ENCODE peak calls at places on chromosomes 13 and 19, in five cellular contexts. X is mesenchymal stem cell, F is trophoblast cell, L is neuronal stem cell, H is H1. O is an unnamed sample.

GRCh38 chr19:30029721-30030510 is 87.9 kb downstream of the URI1 start:
- DNase-seq in X (no peak), F (peak; percentile 81), L (no peak), H (no peak), O (peak; percentile 56)

GRCh38 chr13:113488283-113488682 is 2.2 kb downstream of the DCUN1D2 start:
- DNase-seq in X (no peak), F (no peak), L (no peak), H (no peak), O (no peak)

GRCh38 chr19:39405930-39406655 is 554 bp upstream of the ZFP36 start:
- DNase-seq in X (peak; percentile 82), F (peak; percentile 27), L (no peak), H (no peak), O (no peak)

GRCh38 chr19:55638864-55639359 is 1.9 kb upstream of the ZNF580 start:
- DNase-seq in X (peak; percentile 63), F (peak; percentile 43), L (no peak), H (no peak), O (peak; percentile 21)

GRCh38 chr13:39054112-39054511 is 15.9 kb downstream of the NHLRC3 start:
- DNase-seq in X (no peak), F (no peak), L (no peak), H (no peak), O (no peak)

GRCh38 chr13:73933795-73934194 is 200.4 kb downstream of the KLF12 start:
- DNase-seq in X (no peak), F (no peak), L (no peak), H (no peak), O (no peak)

GRCh38 chr19:53670345-53670744 is 38.5 kb downstream of the DPRX start:
- DNase-seq in X (no peak), F (peak; percentile 98), L (no peak), H (no peak), O (no peak)

GRCh38 chr13:62110079-62110478 is 694.4 kb upstream of the PCDH20 start:
- DNase-seq in X (no peak), F (no peak), L (no peak), H (no peak), O (no peak)

GRCh38 chr13:66222926-66223325 is 1007.2 kb downstream of the PCDH9 start:
- DNase-seq in X (no peak), F (no peak), L (no peak), H (no peak), O (no peak)

GRCh38 chr19:54882758-54883157 is 8.7 kb downstream of the FCAR start:
- DNase-seq in X (no peak), F (peak; percentile 28), L (no peak), H (no peak), O (no peak)

GRCh38 chr19:53394522-53394973 is 401 bp upstream of the ZNF765 start:
- DNase-seq in X (peak; percentile 76), F (peak; percentile 89), L (no peak), H (no peak), O (peak; percentile 61)

GRCh38 chr13:23870356-23871146 is 18.6 kb downstream of the MIPEP start:
- DNase-seq in X (no peak), F (no peak), L (no peak), H (no peak), O (no peak)

GRCh38 chr19:46493236-46494114 is 2.2 kb downstream of the PNMA8B start:
- DNase-seq in X (no peak), F (no peak), L (no peak), H (no peak), O (no peak)

GRCh38 chr19:46490774-46491173 is 4.9 kb downstream of the PNMA8B start:
- DNase-seq in X (no peak), F (no peak), L (no peak), H (no peak), O (no peak)

GRCh38 chr19:46494115-46494935 is 1.3 kb downstream of the PNMA8B start:
- DNase-seq in X (no peak), F (no peak), L (no peak), H (no peak), O (no peak)

GRCh38 chr19:46491975-46492682 is 3.5 kb downstream of the PNMA8B start:
- DNase-seq in X (no peak), F (no peak), L (no peak), H (no peak), O (no peak)

DNA sequence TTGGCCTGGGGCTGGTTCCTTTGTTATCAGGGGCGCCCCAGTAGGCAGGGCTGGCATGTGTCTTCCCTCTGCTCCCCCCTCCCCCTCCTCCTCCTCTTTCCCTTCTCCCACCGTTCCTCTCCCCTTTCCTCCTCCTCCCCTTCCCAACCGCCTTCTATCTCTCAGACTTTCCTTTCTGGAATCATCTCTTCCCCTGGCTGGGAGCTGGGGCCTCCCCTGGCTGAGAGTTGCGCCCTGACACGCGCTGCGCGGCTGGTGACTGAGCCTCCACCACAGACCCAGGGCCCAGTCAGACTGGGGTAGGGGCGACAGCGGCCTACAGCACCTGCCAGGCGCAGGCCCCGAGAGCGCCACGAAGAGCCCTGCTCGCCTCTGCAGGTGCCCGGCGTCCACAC is 2.8 kb downstream of the PNMA8B start:
- DNase-seq in X (no peak), F (no peak), L (no peak), H (no peak), O (no peak)
- H3K14ac ChIP-seq in X (no peak overlapping the region), F (no peak overlapping the region), L (no peak overlapping the region), H (no peak overlapping the region), O (no peak overlapping the region)

GRCh38 chr19:7417671-7418324 is 69.1 kb downstream of the ARHGEF18 start:
- DNase-seq in X (peak; percentile 37), F (peak; percentile 33), L (no peak), H (no peak), O (peak; percentile 30)

GRCh38 chr19:7415163-7415856 is 66.6 kb downstream of the ARHGEF18 start:
- DNase-seq in X (peak; percentile 97), F (no peak), L (no peak), H (no peak), O (peak; percentile 86)

GRCh38 chr19:7415857-7416371 is 67.2 kb downstream of the ARHGEF18 start:
- DNase-seq in X (no peak), F (no peak), L (no peak), H (no peak), O (no peak)

GRCh38 chr19:7410946-7411345 is 62.2 kb downstream of the ARHGEF18 start:
- DNase-seq in X (no peak), F (no peak), L (no peak), H (no peak), O (no peak)

DNA sequence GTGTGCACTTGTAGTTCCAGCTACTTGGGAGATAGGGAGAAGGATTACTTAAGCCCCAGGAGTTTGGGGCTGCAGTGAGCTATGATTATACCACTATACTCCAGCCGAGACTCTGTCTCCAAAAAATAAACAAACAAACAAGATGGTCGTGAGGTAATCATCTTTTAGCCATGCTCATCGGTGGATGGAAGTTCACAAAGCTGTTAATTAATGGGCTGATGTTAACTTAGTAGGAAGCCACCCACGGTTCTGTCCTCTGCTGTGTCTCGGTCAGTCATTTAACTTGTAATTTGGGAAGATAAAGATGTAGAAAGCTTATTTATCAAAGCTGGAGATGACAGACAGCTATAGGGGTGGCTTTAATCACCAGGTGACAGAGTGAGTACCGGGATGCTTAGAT is 64.9 kb downstream of the ARHGEF18 start:
- DNase-seq in X (no peak), F (no peak), L (no peak), H (no peak), O (no peak)
- H3K14ac ChIP-seq in X (no peak overlapping the region), F (no peak overlapping the region), L (no peak overlapping the region), H (no peak overlapping the region), O (no peak overlapping the region)

GRCh38 chr19:37905936-37906867 is at the start of gene WDR87:
- DNase-seq in X (no peak), F (peak; percentile 82), L (peak; percentile 90), H (peak; percentile 87), O (no peak)

GRCh38 chr19:37907735-37908066 is 693 bp downstream of the SIPA1L3 start:
- DNase-seq in X (no peak), F (no peak), L (no peak), H (no peak), O (no peak)

GRCh38 chr19:37909661-37910199 is 2.7 kb downstream of the SIPA1L3 start:
- DNase-seq in X (no peak), F (no peak), L (no peak), H (no peak), O (no peak)

GRCh38 chr19:37903096-37903495 is 3.3 kb downstream of the WDR87 start:
- DNase-seq in X (no peak), F (peak; percentile 19), L (no peak), H (no peak), O (no peak)

DNA sequence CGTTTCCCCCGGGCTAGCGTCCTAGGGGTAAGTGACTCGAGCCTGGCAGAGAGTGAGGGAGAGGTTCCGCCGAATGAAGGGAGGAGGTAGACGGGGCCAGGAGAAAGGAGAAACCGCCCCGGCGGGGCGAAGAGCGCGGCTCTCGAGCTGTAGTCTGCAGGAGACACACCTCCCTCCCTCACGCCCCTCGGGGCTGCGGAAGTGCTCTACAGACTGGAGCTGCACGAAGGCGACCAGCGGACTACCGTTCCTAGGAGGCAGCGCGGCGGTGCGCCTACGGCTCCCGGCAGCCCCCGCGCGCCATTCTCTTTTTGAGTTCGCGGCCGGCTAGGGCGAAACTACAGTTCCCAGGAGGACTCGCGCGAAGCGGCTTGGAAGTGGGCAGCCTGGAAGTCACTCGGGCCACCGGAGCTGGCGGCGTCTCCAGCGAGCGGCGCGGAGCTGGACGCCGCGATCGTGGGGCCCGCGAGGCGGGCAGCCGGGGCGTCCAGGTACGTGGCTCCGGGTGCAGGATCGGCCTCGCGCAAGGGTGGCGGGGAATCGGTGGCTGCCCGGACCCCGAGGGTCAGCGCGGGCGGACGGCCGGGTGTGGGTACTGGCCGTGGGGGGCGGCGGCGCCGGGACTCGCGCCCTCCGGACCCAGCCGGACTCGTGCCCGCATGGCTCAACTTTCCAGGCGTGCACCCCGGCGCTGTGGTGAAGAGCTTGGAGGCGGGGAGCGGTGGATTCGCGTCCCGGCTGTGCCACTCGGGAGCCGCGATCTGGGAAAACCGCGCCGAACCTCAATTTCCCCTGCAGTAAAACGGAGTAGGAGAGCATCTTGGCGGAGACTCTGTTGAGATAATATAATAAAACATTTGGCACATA is at the start of gene SIPA1L3:
- DNase-seq in X (peak; percentile 97), F (peak; percentile 99), L (peak; percentile 97), H (peak; percentile 91), O (peak; percentile 94)
- H3K14ac ChIP-seq in X (peak within 1 kb of the TSS; percentile 98), F (peak within 1 kb of the TSS; percentile 89), L (peak within 1 kb of the TSS; percentile 98), H (no peak within 1 kb of the TSS), O (peak within 1 kb of the TSS; percentile 95)

GRCh38 chr19:10461047-10461949 is 41.0 kb downstream of the PDE4A start:
- DNase-seq in X (peak; percentile 93), F (peak; percentile 90), L (peak; percentile 89), H (peak; percentile 90), O (peak; percentile 91)
- H3K14ac ChIP-seq in X (no peak overlapping the region), F (no peak overlapping the region), L (no peak overlapping the region), H (no peak overlapping the region), O (no peak overlapping the region)